ENCODE peak calls at places on chromosomes 12 and 14, in ten cellular contexts. J, X, P, L, B, T, R, M, D and V are unnamed samples.

GRCh38 chr14:102087762-102088011 is 843 bp upstream of the HSP90AA1 start:
- DNase-seq in P (no peak), R (no peak), J (no peak), L (no peak), D (no peak), T (no peak), M (no peak), X (no peak), B (no peak), V (no peak)

GRCh38 chr12:57214398-57214781 is 2.2 kb upstream of the NXPH4 start:
- DNase-seq in R (no peak), M (no peak), B (peak), T (peak), J (no peak), P (peak), L (peak), D (peak), X (peak), V (peak)

GRCh38 chr14:100662850-100663527 is 63.7 kb upstream of the DLK1 start:
- DNase-seq in R (no peak), B (peak), P (peak), T (peak), J (peak), L (peak), M (peak), D (peak), X (no peak), V (peak)

GRCh38 chr12:96140110-96140509 is 54.1 kb upstream of the ELK3 start:
- DNase-seq in X (no peak), M (no peak), P (no peak), L (no peak), D (no peak), J (no peak), B (no peak), T (peak), R (no peak), V (peak)

GRCh38 chr12:47876404-47876960 is 28.3 kb downstream of the VDR start:
- DNase-seq in L (no peak), M (no peak), R (no peak), T (no peak), B (no peak), J (no peak), D (no peak), X (no peak), P (no peak), V (peak)

GRCh38 chr12:89544730-89545184 is 18.9 kb upstream of the POC1B start:
- DNase-seq in X (no peak), P (no peak), D (peak), T (peak), L (no peak), M (peak), R (no peak), J (peak), B (peak), V (no peak)

GRCh38 chr12:69008510-69008909 is 75.5 kb upstream of the CPM start:
- DNase-seq in B (peak), J (no peak), T (no peak), R (no peak), X (no peak), D (no peak), M (no peak), L (no peak), P (no peak), V (peak)

GRCh38 chr14:68395585-68395984 is 397.3 kb downstream of the ZFP36L1 start:
- DNase-seq in R (no peak), T (peak), P (no peak), M (no peak), L (no peak), X (no peak), B (no peak), D (no peak), J (peak), V (no peak)

GRCh38 chr14:33954016-33954598 is 3.2 kb upstream of the EGLN3 start:
- DNase-seq in M (no peak), T (no peak), B (no peak), R (no peak), J (no peak), X (no peak), P (no peak), D (no peak), L (no peak), V (no peak)

GRCh38 chr12:118850244-118850825 is 131.0 kb upstream of the SRRM4 start:
- DNase-seq in T (no peak), P (peak), X (no peak), L (peak), M (no peak), J (no peak), B (peak), D (no peak), R (no peak), V (peak)

GRCh38 chr12:51511546-51512260 is 79.3 kb upstream of the SCN8A start:
- DNase-seq in R (no peak), T (no peak), M (no peak), J (no peak), B (no peak), D (no peak), L (no peak), P (no peak), X (no peak), V (no peak)

GRCh38 chr14:36662543-36663403 is 1.1 kb downstream of the PAX9 start:
- DNase-seq in L (no peak), T (peak), B (no peak), M (no peak), D (no peak), J (no peak), R (peak), P (no peak), X (no peak), V (peak)

GRCh38 chr12:101566318-101566717 is 28.5 kb upstream of the MYBPC1 start:
- DNase-seq in X (no peak), M (no peak), B (peak), L (no peak), P (no peak), D (no peak), R (no peak), J (no peak), T (no peak), V (no peak)

GRCh38 chr12:5808956-5809355 is 136.1 kb downstream of the ANO2 start:
- DNase-seq in P (no peak), J (no peak), D (no peak), X (no peak), B (no peak), M (no peak), L (no peak), R (no peak), T (peak), V (no peak)

GRCh38 chr12:120988234-120988633 is 9.9 kb downstream of the HNF1A start:
- DNase-seq in M (no peak), T (no peak), J (no peak), X (no peak), D (no peak), P (no peak), B (no peak), L (no peak), R (peak), V (no peak)

GRCh38 chr14:74419086-74419485 is 6.9 kb downstream of the SYNDIG1L start:
- DNase-seq in D (no peak), X (no peak), M (no peak), T (no peak), L (no peak), B (no peak), R (no peak), J (no peak), P (no peak), V (no peak)

GRCh38 chr12:54146506-54147145 is 42.2 kb downstream of the SMUG1 start:
- DNase-seq in T (no peak), R (no peak), P (no peak), D (no peak), B (no peak), X (no peak), M (no peak), L (no peak), J (no peak), V (no peak)

GRCh38 chr14:84806627-84807026 is 723.3 kb upstream of the FLRT2 start:
- DNase-seq in T (peak), P (no peak), X (no peak), J (no peak), M (no peak), B (no peak), D (no peak), R (no peak), L (no peak), V (peak)

GRCh38 chr14:105041841-105042765 is 21.2 kb upstream of the CDCA4 start:
- DNase-seq in X (no peak), D (no peak), R (no peak), L (no peak), T (no peak), M (no peak), B (no peak), P (no peak), J (no peak), V (no peak)

GRCh38 chr12:100503228-100503628 is 29.6 kb downstream of the NR1H4 start:
- DNase-seq in B (no peak), L (no peak), J (no peak), P (no peak), M (no peak), D (no peak), R (no peak), X (no peak), T (no peak), V (no peak)

GRCh38 chr14:57533214-57533613 is 39.6 kb upstream of the CCDC198 start:
- DNase-seq in P (peak), R (no peak), D (no peak), T (peak), M (no peak), J (no peak), L (no peak), B (peak), X (no peak), V (peak)

GRCh38 chr12:90449611-90450010 is 505.4 kb downstream of the CCER1 start:
- DNase-seq in J (no peak), L (no peak), D (no peak), T (peak), R (no peak), X (no peak), M (no peak), P (no peak), B (no peak), V (no peak)

GRCh38 chr14:72800296-72800695 is 93.6 kb downstream of the DPF3 start:
- DNase-seq in T (no peak), D (no peak), R (no peak), L (no peak), B (no peak), X (no peak), P (no peak), J (no peak), M (no peak), V (no peak)

GRCh38 chr12:108696111-108696995 is 35.0 kb downstream of the CORO1C start:
- DNase-seq in D (no peak), J (no peak), R (no peak), L (no peak), P (no peak), X (peak), T (peak), M (no peak), B (no peak), V (peak)

GRCh38 chr12:102954143-102954542 is 3.3 kb upstream of the ASCL1 start:
- DNase-seq in J (no peak), B (no peak), X (no peak), P (no peak), M (no peak), D (no peak), R (no peak), L (no peak), T (no peak), V (no peak)

GRCh38 chr12:67354322-67354721 is 85.2 kb downstream of the CAND1 start:
- DNase-seq in R (no peak), J (peak), M (no peak), D (no peak), X (no peak), P (peak), L (no peak), B (no peak), T (peak), V (no peak)

GRCh38 chr12:124188561-124189405 is 106.1 kb upstream of the RFLNA start:
- DNase-seq in D (no peak), L (no peak), J (no peak), P (no peak), R (no peak), B (peak), M (no peak), T (peak), X (no peak), V (peak)

GRCh38 chr12:6850796-6851152 is 312 bp downstream of the CDCA3 start:
- DNase-seq in X (no peak), L (no peak), R (no peak), J (no peak), M (no peak), D (no peak), T (no peak), P (no peak), B (no peak), V (no peak)

GRCh38 chr14:39582028-39582654 is 149.9 kb upstream of the FBXO33 start:
- DNase-seq in B (no peak), P (peak), T (no peak), J (no peak), L (no peak), M (no peak), R (no peak), X (no peak), D (no peak), V (no peak)

GRCh38 chr14:39576726-39577125 is 144.5 kb upstream of the FBXO33 start:
- DNase-seq in B (no peak), X (no peak), P (no peak), D (no peak), M (no peak), J (no peak), L (no peak), R (no peak), T (no peak), V (peak)

GRCh38 chr14:39581474-39581873 is 149.2 kb upstream of the FBXO33 start:
- DNase-seq in T (no peak), M (no peak), L (no peak), X (no peak), B (no peak), R (no peak), J (no peak), D (no peak), P (peak), V (no peak)

GRCh38 chr14:39576258-39576657 is 144.0 kb upstream of the FBXO33 start:
- DNase-seq in T (no peak), D (no peak), B (no peak), J (no peak), R (no peak), X (no peak), L (no peak), P (no peak), M (no peak), V (no peak)
- TF ChIP-seq CTCF in T (no peak), D (no peak), B (no peak), J (no peak), R (no peak), X (no peak), L (no peak), P (no peak), M (no peak), V (no peak)

GRCh38 chr12:122880668-122881067 is 15.3 kb downstream of the VPS37B start:
- DNase-seq in T (peak), P (peak), M (no peak), B (peak), J (no peak), R (no peak), L (no peak), X (no peak), D (no peak), V (no peak)
- TF ChIP-seq CTCF in T (peak), P (peak), M (peak), B (no peak), J (peak), R (peak), L (peak), X (peak), D (peak), V (peak)

DNA sequence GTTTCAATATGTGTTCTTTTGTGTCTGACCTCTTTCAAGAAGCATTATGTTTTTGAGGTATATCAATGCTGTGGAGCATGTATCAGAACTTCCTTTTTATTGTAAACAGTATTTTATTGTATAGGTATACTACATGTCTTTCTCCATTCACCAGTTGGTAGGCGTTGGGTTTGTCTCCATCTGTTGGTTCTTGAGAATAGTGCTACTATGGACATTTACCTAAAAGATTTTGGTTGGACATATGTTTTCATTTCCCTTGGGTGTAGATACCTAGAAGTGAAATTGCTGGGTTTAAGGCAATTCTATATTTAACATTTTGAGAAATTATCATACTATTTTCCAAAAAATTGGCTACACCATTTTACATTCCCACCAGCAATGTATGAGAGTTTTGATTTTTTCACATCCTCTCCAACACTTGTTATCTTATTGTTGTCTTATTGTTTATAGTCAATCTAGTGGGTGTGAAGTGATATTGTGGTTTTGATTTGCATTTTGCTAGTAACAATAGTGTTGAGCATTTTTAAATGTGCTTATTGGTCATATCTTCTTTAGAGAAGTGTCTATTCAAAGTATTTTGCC is 409.2 kb downstream of the IPO8 start:
- DNase-seq in M (no peak), T (peak), P (peak), L (no peak), D (no peak), B (peak), X (no peak), R (no peak), J (no peak), V (peak)
- TF ChIP-seq CTCF in M (peak), T (peak), P (peak), L (peak), D (peak), B (peak), X (peak), R (peak), J (no peak), V (peak)

DNA sequence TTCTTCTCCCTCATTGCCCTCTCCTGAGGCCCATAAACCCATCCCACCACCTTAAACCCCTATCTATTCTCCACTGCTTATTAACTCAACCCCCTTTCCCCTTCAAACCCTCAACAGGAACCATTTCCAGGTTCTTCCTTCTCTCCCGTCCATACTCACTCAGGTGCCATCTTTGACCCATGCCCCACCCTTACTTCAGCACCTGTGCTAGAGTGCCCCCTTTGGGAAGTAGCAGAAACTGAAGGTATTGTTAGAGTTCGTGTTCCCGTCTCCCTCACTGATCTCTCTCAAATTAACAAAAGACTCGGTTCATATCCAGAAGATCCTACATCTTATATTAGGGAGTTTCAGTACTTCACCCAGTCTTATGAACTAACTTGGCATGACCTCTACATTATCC is 86.6 kb downstream of the TMTC3 start:
- DNase-seq in L (no peak), M (no peak), J (no peak), T (no peak), D (no peak), X (no peak), B (no peak), P (no peak), R (no peak), V (no peak)
- TF ChIP-seq CTCF in L (no peak), M (no peak), J (no peak), T (no peak), D (no peak), X (no peak), B (no peak), P (no peak), R (no peak), V (no peak)

GRCh38 chr14:42269234-42269633 is 662.6 kb downstream of the LRFN5 start:
- DNase-seq in J (no peak), X (no peak), M (no peak), T (no peak), P (no peak), L (no peak), R (no peak), D (no peak), B (no peak), V (no peak)
- TF ChIP-seq CTCF in J (no peak), X (no peak), M (no peak), T (no peak), P (no peak), L (no peak), R (no peak), D (no peak), B (no peak), V (no peak)

DNA sequence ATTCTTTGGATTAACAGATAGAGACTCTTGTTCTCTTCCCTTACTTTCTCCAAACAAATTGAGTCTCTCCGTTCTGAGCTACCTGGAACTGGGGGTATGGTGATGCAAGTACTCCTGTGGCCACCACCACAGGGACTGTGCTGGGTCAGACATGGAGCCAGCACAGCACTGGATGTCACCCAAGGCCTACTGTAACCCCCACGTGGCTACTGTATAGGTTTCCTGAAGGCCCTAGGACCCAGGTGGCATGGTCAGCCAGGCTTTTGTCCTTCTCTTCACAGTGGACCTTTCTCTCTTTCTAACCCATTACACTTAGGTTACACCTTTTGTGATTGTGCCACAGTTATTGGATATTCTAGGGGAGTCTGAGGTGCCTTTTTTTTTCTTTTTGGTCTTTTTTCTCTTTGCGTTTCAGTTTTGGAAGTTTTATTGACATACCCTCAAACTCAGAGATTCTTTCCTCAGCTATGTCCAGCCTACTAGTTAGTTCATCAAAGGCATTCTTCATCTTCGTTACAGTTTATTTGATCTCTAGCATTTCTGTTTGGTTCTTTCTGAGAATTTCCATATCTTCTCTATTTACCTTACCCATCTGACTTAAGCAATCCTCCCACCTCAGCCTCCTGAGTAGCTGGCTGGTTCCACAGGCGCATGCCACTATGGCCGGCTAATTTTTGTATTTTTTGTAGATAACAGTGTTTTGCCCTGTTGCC is 6.0 kb upstream of the KLHDC2 start:
- DNase-seq in L (no peak), P (no peak), T (no peak), B (no peak), R (no peak), X (no peak), M (no peak), D (no peak), J (no peak), V (no peak)
- TF ChIP-seq CTCF in L (no peak), P (no peak), T (no peak), B (no peak), R (no peak), X (no peak), M (no peak), D (no peak), J (no peak), V (no peak)